ENCODE peak calls at places on chromosomes 16 and 17, in five cellular contexts. H is GM12878, C is sigmoid colon, Q is HCT116, F is stomach. B is an unnamed sample.

GRCh38 chr16:3088925-3089716 is 10.0 kb downstream of the ZSCAN10 start:
- DNase-seq in Q (no peak), C (no peak), H (no peak), F (no peak), B (no peak)

GRCh38 chr17:63293310-63293709 is 152.8 kb downstream of the CYB561 start:
- DNase-seq in C (no peak), F (no peak), Q (no peak), H (no peak), B (no peak)

GRCh38 chr16:84672276-84673202 is 24.2 kb downstream of the KLHL36 start:
- DNase-seq in Q (peak; percentile 48), C (peak; percentile 89), H (no peak), F (peak; percentile 87), B (peak; percentile 77)

GRCh38 chr17:10549108-10549842 is at the start of gene MYH2:
- DNase-seq in H (no peak), F (no peak), Q (no peak), C (no peak), B (no peak)

GRCh38 chr16:58499615-58500328 is at the start of gene NDRG4:
- DNase-seq in C (peak; percentile 75), F (peak; percentile 49), Q (peak; percentile 83), H (no peak), B (no peak)

GRCh38 chr16:70686376-70687171 is 721 bp upstream of the MTSS2 start:
- DNase-seq in Q (no peak), C (no peak), F (no peak), H (no peak), B (no peak)

GRCh38 chr17:61997649-61998048 is 67.4 kb downstream of the MED13 start:
- DNase-seq in C (no peak), F (no peak), Q (no peak), H (no peak), B (peak; percentile 8)

GRCh38 chr17:13601317-13601775 is 383 bp downstream of the HS3ST3A1 start:
- DNase-seq in F (no peak), Q (no peak), H (no peak), C (peak; percentile 65), B (no peak)

GRCh38 chr17:19238167-19238505 is 970 bp downstream of the EPN2 start:
- DNase-seq in C (peak; percentile 79), Q (no peak), F (peak; percentile 55), H (no peak), B (peak; percentile 46)

GRCh38 chr17:65984299-65984698 is 207.6 kb downstream of the CEP112 start:
- DNase-seq in Q (no peak), F (no peak), H (no peak), C (no peak), B (no peak)

GRCh38 chr16:75224683-75225082 is 5.9 kb downstream of the CTRB1 start:
- DNase-seq in H (no peak), Q (no peak), C (no peak), F (no peak), B (no peak)

GRCh38 chr16:75225678-75226515 is 7.1 kb downstream of the CTRB1 start:
- DNase-seq in Q (no peak), H (no peak), F (no peak), C (no peak), B (no peak)

GRCh38 chr16:75224281-75224680 is 5.5 kb downstream of the CTRB1 start:
- DNase-seq in C (no peak), F (no peak), H (no peak), Q (no peak), B (no peak)

GRCh38 chr16:75226550-75227360 is 8.0 kb downstream of the CTRB1 start:
- DNase-seq in C (no peak), H (no peak), Q (no peak), F (no peak), B (no peak)

DNA sequence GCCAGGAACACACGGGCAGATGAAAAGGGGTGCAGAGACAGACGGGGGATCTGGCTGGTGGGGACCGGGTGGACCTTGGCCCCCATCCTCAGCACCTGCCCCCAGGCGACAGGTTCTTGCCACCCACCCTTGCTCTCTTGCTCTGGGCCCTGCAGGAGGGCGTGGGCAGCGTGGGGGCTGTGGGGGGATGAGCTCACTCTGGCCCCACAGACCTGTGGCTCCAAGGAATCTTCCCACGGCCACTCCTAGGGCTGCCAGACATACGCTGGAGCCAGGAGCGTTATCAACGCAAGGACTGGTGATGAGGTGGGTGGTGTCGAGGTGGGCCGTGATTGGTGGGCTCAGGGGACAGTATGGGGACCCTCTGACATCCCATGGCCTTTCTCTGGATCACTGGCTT is 6.3 kb downstream of the CTRB1 start:
- DNase-seq in H (no peak), Q (no peak), C (no peak), F (no peak), B (no peak)
- TF ChIP-seq POLR2A in H (no peak), Q (no peak), C (no peak), F (no peak), B (no peak)

GRCh38 chr17:77375526-77375916 is 234.8 kb downstream of the SEC14L1 start:
- DNase-seq in C (peak; percentile 72), F (no peak), Q (no peak), H (no peak), B (no peak)

GRCh38 chr17:77375108-77375507 is 234.3 kb downstream of the SEC14L1 start:
- DNase-seq in F (peak; percentile 60), C (peak; percentile 73), H (no peak), Q (no peak), B (no peak)

GRCh38 chr17:77374170-77374936 is 233.6 kb downstream of the SEC14L1 start:
- DNase-seq in Q (no peak), C (peak; percentile 97), F (peak; percentile 87), H (no peak), B (peak; percentile 67)

GRCh38 chr17:77376795-77377751 is 236.3 kb downstream of the SEC14L1 start:
- DNase-seq in H (no peak), F (peak; percentile 86), Q (no peak), C (peak; percentile 78), B (peak; percentile 50)

GRCh38 chr17:77375917-77376651 is 235.3 kb downstream of the SEC14L1 start:
- DNase-seq in F (peak; percentile 45), Q (no peak), H (no peak), C (peak; percentile 78), B (no peak)
- TF ChIP-seq POLR2AphosphoS5 in F (no peak), Q (no peak), H (no peak), C (peak; percentile 18), B (no peak)

GRCh38 chr17:39980402-39981206 is at the start of gene PSMD3:
- DNase-seq in F (peak; percentile 99), C (peak; percentile 99), H (peak; percentile 100), Q (peak; percentile 100), B (peak; percentile 100)
- TF ChIP-seq POLR2A in F (no peak), C (peak; percentile 90), H (peak; percentile 93), Q (no peak), B (peak; percentile 87)

DNA sequence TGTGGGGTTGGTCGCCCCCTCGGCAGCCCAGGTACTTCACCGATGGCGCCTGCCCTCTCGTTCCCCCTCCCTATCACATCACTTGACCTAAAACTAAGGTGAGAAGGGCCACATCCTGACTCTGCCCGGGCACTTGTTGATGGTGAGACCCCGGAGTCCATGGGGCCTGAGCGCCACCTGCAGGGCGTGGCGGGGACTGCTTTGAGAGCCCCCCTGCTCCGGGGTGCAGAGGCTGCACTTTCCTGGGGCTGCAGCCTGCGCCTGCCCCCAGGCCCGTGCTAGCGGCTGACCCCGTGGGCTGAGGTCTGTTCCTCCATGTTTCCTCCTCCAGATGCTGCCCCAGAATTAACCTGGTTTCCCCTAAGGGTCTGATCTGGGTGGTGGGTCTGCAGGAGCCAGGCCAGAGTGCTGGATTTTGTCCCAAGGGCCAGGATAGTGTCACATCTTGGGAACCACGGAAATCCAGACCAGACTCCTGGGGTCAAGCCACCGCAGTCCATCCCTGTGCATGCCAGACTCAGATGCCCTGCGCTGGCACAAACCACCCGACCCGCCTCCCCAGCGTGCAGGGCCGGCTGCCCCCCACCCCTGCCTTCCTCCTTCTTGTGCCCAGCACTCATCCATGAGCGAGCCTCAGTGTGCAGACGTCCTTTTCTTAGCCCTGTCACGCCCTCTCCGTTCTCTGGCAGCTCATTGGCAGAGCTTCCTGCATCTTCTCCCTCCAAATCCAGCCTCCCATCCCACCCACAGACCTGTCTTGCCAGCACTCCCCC is 2.7 kb downstream of the NDUFAF8 start:
- DNase-seq in Q (no peak), F (peak; percentile 64), C (no peak), H (no peak), B (peak; percentile 33)
- TF ChIP-seq POLR2AphosphoS5 in Q (peak; percentile 34), F (no peak), C (no peak), H (no peak), B (no peak)

GRCh38 chr17:32801641-32802040 is 75.3 kb downstream of the MYO1D start:
- DNase-seq in C (no peak), H (no peak), Q (no peak), F (no peak), B (no peak)

GRCh38 chr17:32803544-32803943 is 73.4 kb downstream of the MYO1D start:
- DNase-seq in F (no peak), C (no peak), Q (no peak), H (no peak), B (no peak)

GRCh38 chr17:32802306-32802705 is 74.6 kb downstream of the MYO1D start:
- DNase-seq in H (no peak), C (no peak), F (no peak), Q (no peak), B (no peak)

GRCh38 chr17:32798938-32799337 is 78.0 kb downstream of the MYO1D start:
- DNase-seq in C (no peak), F (no peak), H (no peak), Q (no peak), B (no peak)

DNA sequence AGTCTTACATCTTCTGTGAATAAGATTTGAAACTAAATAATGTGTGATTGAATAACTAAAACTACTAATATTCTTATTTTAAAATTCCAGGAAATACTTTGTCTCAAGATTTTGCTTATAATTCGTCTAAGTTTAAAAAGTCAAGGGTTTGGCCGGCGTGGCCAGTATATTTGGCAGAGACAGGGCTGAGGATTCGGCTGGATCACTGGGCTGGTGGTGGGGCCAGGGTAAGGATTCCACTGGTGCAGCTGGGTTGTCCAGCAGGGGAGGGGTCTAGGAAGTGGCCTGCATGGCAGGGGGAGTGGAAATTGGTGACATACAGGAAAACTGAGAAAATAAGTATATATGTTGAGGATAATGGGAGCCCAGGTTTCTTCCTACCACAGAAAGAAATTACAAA is 75.7 kb downstream of the MYO1D start:
- DNase-seq in Q (no peak), H (no peak), F (no peak), C (no peak), B (no peak)
- TF ChIP-seq POLR2A in Q (no peak), H (no peak), F (no peak), C (no peak), B (no peak)

GRCh38 chr17:869067-869466 is 86.9 kb downstream of the MRM3 start:
- DNase-seq in H (no peak), C (peak; percentile 94), Q (no peak), F (peak; percentile 33), B (no peak)
- TF ChIP-seq POLR2AphosphoS5 in H (no peak), C (peak; percentile 68), Q (no peak), F (peak; percentile 15), B (peak; percentile 33)